ENCODE peak calls at places on chromosomes 3 and 15, in seven cellular contexts. Y is AG04450; F is CD8-positive, alpha-beta memory T cell; E is bronchial epithelial cell; T is endodermal cell; L is right cardiac atrium; D is NT2/D1. I is an unnamed sample. For H3K27me3, the result is how much of the 10 kb centered on the place peaks cover.

GRCh38 chr15:58698887-58699641 is 50.4 kb downstream of the ADAM10 start:
- DNase-seq in F (no peak), E (no peak), T (no peak), D (no peak), L (no peak), Y (no peak), I (no peak)

GRCh38 chr3:129525341-129525968 is 3.0 kb upstream of the RHO start:
- DNase-seq in Y (peak), T (no peak), E (peak), F (no peak), L (no peak), D (no peak), I (peak)

GRCh38 chr3:143283432-143284128 is 164.0 kb downstream of the CHST2 start:
- DNase-seq in L (no peak), E (peak), Y (no peak), F (no peak), T (no peak), D (no peak), I (no peak)

GRCh38 chr3:190306513-190307163 is 15.6 kb downstream of the CLDN1 start:
- DNase-seq in E (peak), Y (no peak), T (no peak), D (no peak), F (no peak), L (no peak), I (no peak)

GRCh38 chr15:49379996-49380395 is 43.0 kb upstream of the FGF7 start:
- DNase-seq in F (no peak), E (no peak), T (no peak), L (no peak), D (no peak), Y (no peak), I (no peak)

GRCh38 chr15:61253186-61253585 is 24.1 kb upstream of the RORA start:
- DNase-seq in Y (no peak), F (no peak), L (no peak), E (no peak), D (no peak), T (no peak), I (no peak)

GRCh38 chr15:38708672-38709188 is 144.1 kb upstream of the RASGRP1 start:
- DNase-seq in E (no peak), F (no peak), D (no peak), T (no peak), Y (no peak), L (no peak), I (no peak)

GRCh38 chr15:69537085-69537484 is 84.5 kb downstream of the RPLP1 start:
- DNase-seq in T (peak), L (no peak), Y (no peak), F (no peak), E (no peak), D (no peak), I (no peak)

GRCh38 chr3:45545476-45545875 is 49.1 kb upstream of the LIMD1 start:
- DNase-seq in Y (no peak), F (no peak), L (peak), D (no peak), T (peak), E (no peak), I (peak)

GRCh38 chr3:167346171-167346570 is 33.9 kb downstream of the ZBBX start:
- DNase-seq in Y (no peak), L (no peak), D (no peak), F (no peak), T (no peak), E (no peak), I (no peak)

GRCh38 chr3:120145498-120146285 is 51.4 kb upstream of the GSK3B start:
- DNase-seq in E (peak), T (no peak), F (no peak), L (no peak), D (no peak), Y (no peak), I (no peak)

GRCh38 chr15:64455951-64456350 is 4.4 kb upstream of the ZNF609 start:
- DNase-seq in E (no peak), Y (no peak), D (no peak), L (peak), T (no peak), F (no peak), I (no peak)

GRCh38 chr15:67715166-67715565 is 110.1 kb upstream of the SKOR1 start:
- DNase-seq in L (no peak), T (no peak), Y (no peak), F (no peak), E (no peak), D (no peak), I (no peak)

GRCh38 chr3:63998852-63999754 is 24.2 kb downstream of the PSMD6 start:
- DNase-seq in D (no peak), T (peak), L (no peak), Y (no peak), F (no peak), E (no peak), I (no peak)

GRCh38 chr3:149541091-149541491 is 66.6 kb downstream of the TM4SF4 start:
- DNase-seq in L (no peak), F (no peak), T (no peak), E (peak), D (no peak), Y (no peak), I (peak)

GRCh38 chr3:165835431-165835830 is 1.8 kb downstream of the BCHE start:
- DNase-seq in L (no peak), Y (no peak), F (no peak), D (no peak), E (no peak), T (no peak), I (no peak)

DNA sequence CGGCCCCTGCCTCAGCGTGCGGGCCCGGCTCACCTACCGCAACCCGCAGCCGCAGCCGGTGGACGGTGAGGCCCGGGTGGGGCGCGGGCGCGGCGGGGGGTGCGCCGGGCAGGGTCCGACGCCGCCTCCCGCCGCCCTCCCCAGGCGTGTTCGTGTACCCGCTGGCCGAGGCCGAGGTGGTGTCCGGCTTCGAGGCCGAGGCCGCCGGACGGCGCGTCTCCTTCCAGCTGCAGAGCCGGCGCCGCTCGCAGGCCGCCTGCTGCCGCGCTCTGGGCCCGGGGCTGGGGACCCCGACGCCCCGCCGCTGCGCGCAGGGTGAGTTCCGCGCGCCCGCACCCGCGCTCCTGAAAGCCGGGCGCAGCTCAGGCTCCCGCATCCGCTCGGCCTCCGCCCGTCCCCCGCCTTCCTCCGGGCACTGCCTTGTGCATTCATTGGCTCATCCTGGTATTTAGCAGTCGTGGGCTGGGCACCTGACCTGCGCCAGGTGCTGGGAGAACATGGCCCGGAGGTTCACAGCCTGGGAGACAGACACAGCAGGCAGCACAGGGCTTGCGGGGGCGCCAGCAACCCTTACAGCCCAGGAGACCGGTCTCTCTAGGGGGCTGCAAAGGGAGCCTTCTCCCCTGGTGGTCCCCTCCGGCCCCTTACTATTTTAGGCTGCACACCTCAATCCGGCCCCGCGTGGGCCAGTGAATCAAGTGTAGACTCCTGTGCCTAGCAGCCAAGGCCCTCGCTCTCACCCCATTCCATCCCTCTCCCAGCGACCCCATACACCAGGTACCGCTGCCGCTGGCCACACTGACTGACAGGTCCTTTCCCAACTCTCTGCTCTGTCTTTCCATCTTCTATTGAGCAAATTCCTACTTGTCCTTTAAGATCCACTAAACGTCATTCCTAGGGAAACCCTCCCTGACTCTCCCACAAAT is 1.5 kb downstream of the VWA5B2 start:
- DNase-seq in E (peak), Y (no peak), D (no peak), F (no peak), L (no peak), T (peak), I (no peak)
- H3K27me3 ChIP-seq in E (under half), Y (half or more), D (half or more), F (under half), L (under half), T (half or more), I (half or more)

DNA sequence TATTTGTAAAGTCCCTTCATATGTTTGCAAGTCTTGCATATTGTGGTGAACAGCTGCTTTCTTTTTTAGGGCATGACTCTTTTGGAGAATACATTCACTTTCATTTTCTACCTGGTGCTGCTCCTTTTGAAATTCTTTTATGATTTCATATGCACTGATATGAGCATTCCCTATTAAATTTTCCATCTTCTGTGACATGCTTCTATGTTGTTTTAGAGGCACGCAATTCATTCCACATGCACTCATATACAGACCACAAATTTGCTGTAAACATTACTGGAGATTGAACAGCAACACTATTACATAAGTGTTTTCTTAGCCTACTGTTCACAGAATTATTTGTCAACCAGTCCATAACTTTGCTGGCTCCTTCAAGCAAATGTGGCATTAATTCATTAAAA is 92.8 kb upstream of the TNFSF10 start:
- DNase-seq in L (no peak), D (no peak), Y (no peak), F (no peak), E (no peak), T (no peak), I (no peak)
- H3K4me3 ChIP-seq in L (no peak), D (no peak), Y (no peak), F (no peak), E (no peak), T (no peak), I (no peak)

GRCh38 chr15:98626153-98626552 is 22.2 kb upstream of the IGF1R start:
- DNase-seq in D (no peak), T (peak), F (no peak), E (no peak), Y (no peak), L (no peak), I (no peak)
- H3K27me3 ChIP-seq in D (under half), T (under half), F (under half), E (under half), Y (under half), L (under half), I (under half)

DNA sequence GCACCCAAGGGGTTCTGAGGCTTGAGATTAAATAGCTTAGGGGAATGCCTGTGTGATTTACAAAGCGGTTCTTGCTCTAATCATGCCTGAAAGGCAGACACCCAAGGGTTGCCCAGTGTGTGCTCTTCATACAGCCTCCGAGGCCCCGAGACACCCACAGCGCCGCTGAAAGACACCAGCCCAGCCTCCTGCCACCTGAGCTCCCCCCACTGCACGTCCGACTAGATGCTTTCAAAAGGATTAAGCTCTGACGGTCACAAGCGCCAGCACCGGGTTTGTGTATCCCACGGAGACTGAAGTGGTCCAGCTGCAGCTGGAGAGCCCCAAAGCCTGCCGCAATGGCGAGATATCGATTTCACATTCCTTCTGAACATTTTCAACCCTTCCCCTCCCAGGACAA is 50.3 kb downstream of the SPATA12 start:
- DNase-seq in E (no peak), F (no peak), Y (no peak), D (no peak), T (no peak), L (no peak), I (no peak)
- H3K4me3 ChIP-seq in E (no peak), F (no peak), Y (no peak), D (no peak), T (no peak), L (no peak), I (no peak)

GRCh38 chr3:113948015-113948917 is 453 bp downstream of the ZDHHC23 start:
- DNase-seq in L (peak), F (peak), E (peak), Y (no peak), T (peak), D (peak), I (no peak)
- H3K27me3 ChIP-seq in L (under half), F (under half), E (under half), Y (under half), T (under half), D (under half), I (under half)

GRCh38 chr3:195873281-195873887 is 35.0 kb downstream of the TNK2 start:
- DNase-seq in T (no peak), D (no peak), L (peak), F (no peak), Y (no peak), E (no peak), I (no peak)
- H3K4me3 ChIP-seq in T (no peak), D (no peak), L (no peak), F (no peak), Y (no peak), E (no peak), I (no peak)

DNA sequence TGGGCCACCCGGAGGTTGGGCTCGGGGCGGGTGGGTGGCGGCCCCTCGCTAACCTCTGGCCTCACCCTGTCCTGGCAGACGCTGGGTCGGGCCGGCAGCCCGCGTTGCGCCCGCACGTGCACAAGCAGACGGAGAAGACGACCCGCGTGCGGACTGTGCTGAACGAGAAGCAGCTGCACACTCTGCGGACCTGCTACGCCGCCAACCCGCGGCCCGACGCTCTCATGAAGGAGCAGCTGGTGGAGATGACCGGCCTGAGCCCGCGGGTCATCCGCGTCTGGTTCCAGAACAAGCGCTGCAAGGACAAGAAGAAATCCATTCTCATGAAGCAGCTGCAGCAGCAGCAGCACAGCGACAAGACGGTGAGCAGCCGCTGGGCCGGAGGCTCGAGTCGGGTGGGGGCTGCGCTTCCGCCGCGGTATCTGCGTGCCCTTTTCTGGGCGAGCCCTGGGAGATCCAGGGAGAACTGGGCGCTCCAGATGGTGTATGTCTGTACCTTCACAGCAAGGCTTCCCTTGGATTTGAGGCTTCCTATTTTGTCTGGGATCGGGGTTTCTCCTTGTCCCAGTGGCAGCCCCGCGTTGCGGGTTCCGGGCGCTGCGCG is 3.7 kb downstream of the ISL2 start:
- DNase-seq in D (no peak), T (peak), F (no peak), L (no peak), E (no peak), Y (no peak), I (no peak)
- H3K27me3 ChIP-seq in D (half or more), T (half or more), F (half or more), L (under half), E (half or more), Y (half or more), I (half or more)

I was measured in brain microvascular endothelial cell.